ENCODE peak calls at places on chromosomes 5 and 9, in ten cellular contexts. Y, A, L, M, P, J, R, K, Z and H are unnamed samples.

GRCh38 chr9:133892193-133892920 is 99.8 kb downstream of the VAV2 start:
- DNase-seq in P (no peak), L (no peak), M (no peak), J (no peak), Z (no peak), Y (no peak), K (no peak), R (no peak), A (no peak), H (no peak)

GRCh38 chr9:98572054-98572627 is 136.6 kb downstream of the GABBR2 start:
- DNase-seq in P (no peak), R (no peak), Y (no peak), M (no peak), Z (no peak), A (no peak), J (no peak), K (no peak), L (no peak), H (no peak)

GRCh38 chr9:116496167-116496566 is 190.9 kb upstream of the TRIM32 start:
- DNase-seq in A (no peak), J (no peak), L (no peak), K (no peak), P (no peak), M (no peak), Z (no peak), Y (no peak), R (no peak), H (no peak)

GRCh38 chr5:165607026-165607425 is 2101.6 kb downstream of the MAT2B start:
- DNase-seq in A (no peak), Y (no peak), M (no peak), R (no peak), J (peak), L (no peak), P (no peak), K (no peak), Z (no peak), H (no peak)

GRCh38 chr5:135012951-135013391 is 21.1 kb downstream of the PITX1 start:
- DNase-seq in Z (no peak), M (no peak), A (peak), R (no peak), P (no peak), L (no peak), K (no peak), J (no peak), Y (no peak), H (no peak)

GRCh38 chr5:33065146-33065545 is 354.0 kb downstream of the NPR3 start:
- DNase-seq in K (no peak), P (no peak), Z (no peak), J (no peak), Y (no peak), M (no peak), L (no peak), A (no peak), R (no peak), H (no peak)

GRCh38 chr9:77017505-77017894 is 2.0 kb upstream of the FOXB2 start:
- DNase-seq in J (no peak), Y (no peak), A (no peak), K (no peak), L (no peak), Z (no peak), M (no peak), R (no peak), P (no peak), H (no peak)

GRCh38 chr9:129458155-129458661 is 162.7 kb downstream of the C9orf50 start:
- DNase-seq in K (peak), R (peak), Z (peak), L (peak), M (peak), Y (no peak), P (no peak), A (no peak), J (peak), H (no peak)

GRCh38 chr9:131179561-131180219 is 54.3 kb downstream of the NUP214 start:
- DNase-seq in L (peak), Z (peak), R (peak), M (no peak), J (no peak), Y (no peak), P (peak), A (no peak), K (no peak), H (peak)

GRCh38 chr9:76707510-76707909 is 56.7 kb upstream of the PCA3 start:
- DNase-seq in R (no peak), M (no peak), Y (no peak), L (no peak), A (no peak), P (no peak), K (no peak), J (no peak), Z (no peak), H (no peak)

GRCh38 chr5:93164690-93165089 is 416.3 kb downstream of the NR2F1-AS1 start:
- DNase-seq in A (no peak), M (no peak), J (no peak), Y (no peak), Z (peak), L (no peak), R (no peak), K (no peak), P (peak), H (no peak)

GRCh38 chr9:6781476-6781875 is 23.7 kb downstream of the KDM4C start:
- DNase-seq in A (no peak), R (no peak), J (no peak), Y (no peak), M (no peak), Z (peak), L (no peak), P (no peak), K (no peak), H (no peak)